ENCODE peak calls at places on chromosomes 12 and 14, in ten cellular contexts. F, C, M, E, U, I, A, H, D and V are unnamed samples.

GRCh38 chr14:35339761-35340406 is 47.7 kb downstream of the PSMA6 start:
- DNase-seq in F (peak), C (no peak), M (no peak), E (no peak), U (no peak), I (no peak), A (no peak), H (no peak), D (no peak), V (no peak)

GRCh38 chr14:31122098-31122611 is 85.4 kb downstream of the HECTD1 start:
- DNase-seq in F (no peak), C (no peak), M (no peak), E (no peak), U (no peak), I (no peak), A (no peak), H (no peak), D (no peak), V (no peak)

GRCh38 chr14:24307575-24308341 is at the start of gene CIDEB:
- DNase-seq in F (peak), C (peak), M (peak), E (no peak), U (no peak), I (peak), A (no peak), H (peak), D (no peak), V (peak)

GRCh38 chr12:107014050-107014449 is 27.1 kb upstream of the MTERF2 start:
- DNase-seq in F (no peak), C (peak), M (peak), E (no peak), U (no peak), I (no peak), A (no peak), H (no peak), D (no peak), V (no peak)

GRCh38 chr14:54702014-54702491 is 135.1 kb downstream of the SAMD4A start:
- DNase-seq in F (no peak), C (no peak), M (no peak), E (no peak), U (no peak), I (no peak), A (no peak), H (no peak), D (no peak), V (no peak)

GRCh38 chr12:131471946-131472732 is 238.8 kb upstream of the SFSWAP start:
- DNase-seq in F (no peak), C (no peak), M (no peak), E (peak), U (no peak), I (no peak), A (no peak), H (no peak), D (no peak), V (no peak)

GRCh38 chr14:98819867-98820206 is 452.2 kb downstream of the BCL11B start:
- DNase-seq in F (no peak), C (peak), M (no peak), E (no peak), U (no peak), I (no peak), A (no peak), H (no peak), D (no peak), V (no peak)

GRCh38 chr14:93991212-93991611 is 5.9 kb upstream of the CCDC197 start:
- DNase-seq in F (no peak), C (no peak), M (no peak), E (no peak), U (no peak), I (no peak), A (no peak), H (no peak), D (no peak), V (no peak)

GRCh38 chr12:53196486-53196885 is 10.6 kb downstream of the ITGB7 start:
- DNase-seq in F (no peak), C (no peak), M (no peak), E (no peak), U (no peak), I (no peak), A (peak), H (no peak), D (no peak), V (no peak)

GRCh38 chr12:53325539-53326061 is 4.2 kb upstream of the AAAS start:
- DNase-seq in F (peak), C (peak), M (peak), E (peak), U (peak), I (peak), A (no peak), H (no peak), D (no peak), V (no peak)

GRCh38 chr14:90871605-90872233 is 55.5 kb upstream of the TTC7B start:
- DNase-seq in F (no peak), C (no peak), M (no peak), E (no peak), U (no peak), I (no peak), A (no peak), H (peak), D (no peak), V (no peak)

GRCh38 chr14:33899723-33900341 is 51.0 kb downstream of the EGLN3 start:
- DNase-seq in F (no peak), C (no peak), M (no peak), E (no peak), U (no peak), I (no peak), A (no peak), H (no peak), D (no peak), V (no peak)

GRCh38 chr12:104056419-104056972 is 6.5 kb upstream of the GLT8D2 start:
- DNase-seq in F (no peak), C (no peak), M (no peak), E (no peak), U (no peak), I (no peak), A (no peak), H (no peak), D (no peak), V (no peak)

GRCh38 chr14:23300687-23301223 is 1.9 kb downstream of the PPP1R3E start:
- DNase-seq in F (peak), C (peak), M (peak), E (peak), U (peak), I (peak), A (no peak), H (peak), D (no peak), V (peak)

DNA sequence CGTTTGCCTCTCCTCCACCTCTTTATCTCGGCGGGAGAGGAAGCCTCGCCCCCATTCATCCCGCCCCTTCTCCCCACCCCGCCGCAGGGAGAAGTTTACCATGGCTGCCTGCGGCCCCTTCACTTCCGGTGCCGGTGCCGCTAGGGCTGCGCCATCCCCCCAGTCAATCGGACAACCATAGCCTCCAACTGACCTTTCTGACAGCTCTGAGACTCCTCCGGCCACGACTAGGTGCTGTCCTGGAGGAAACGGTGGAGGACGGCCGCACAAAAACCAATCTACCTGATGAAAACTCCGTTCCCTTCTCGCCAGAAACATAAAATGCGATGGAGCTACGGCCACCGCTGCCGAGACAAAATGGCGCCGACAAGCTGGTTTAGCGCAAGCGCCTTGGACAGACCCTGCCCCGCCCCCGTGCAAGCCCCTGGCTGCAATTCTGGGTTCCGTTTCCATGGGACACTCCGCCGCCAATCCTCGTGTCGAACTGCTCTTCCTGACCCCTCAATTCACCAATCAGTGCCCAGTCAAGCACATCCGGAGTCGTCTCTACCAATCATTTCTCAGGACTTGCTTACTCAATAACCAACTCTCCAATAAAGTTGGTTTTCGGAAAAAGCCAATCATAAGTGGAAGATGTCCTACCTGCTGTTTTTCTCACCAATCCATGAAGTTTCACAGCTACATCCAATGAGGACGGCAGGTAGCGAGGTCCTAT is 436 bp upstream of the ARID4A start:
- DNase-seq in F (peak), C (peak), M (peak), E (peak), U (peak), I (peak), A (peak), H (peak), D (peak), V (peak)
- TF ChIP-seq POLR2A in F (peak), C (peak), M (peak), E (no peak), U (peak), I (peak), A (peak), H (peak), D (no peak), V (peak)

GRCh38 chr12:49336645-49337584 is at the start of gene C1QL4:
- DNase-seq in F (peak), C (peak), M (peak), E (peak), U (peak), I (peak), A (peak), H (peak), D (no peak), V (peak)

GRCh38 chr12:49335118-49335954 is 1.7 kb downstream of the C1QL4 start:
- DNase-seq in F (no peak), C (no peak), M (no peak), E (no peak), U (no peak), I (no peak), A (no peak), H (no peak), D (no peak), V (no peak)

GRCh38 chr12:49334226-49334625 is 2.8 kb downstream of the C1QL4 start:
- DNase-seq in F (no peak), C (no peak), M (no peak), E (no peak), U (no peak), I (no peak), A (no peak), H (no peak), D (no peak), V (no peak)

GRCh38 chr12:49334681-49335080 is 2.3 kb downstream of the C1QL4 start:
- DNase-seq in F (no peak), C (no peak), M (no peak), E (no peak), U (no peak), I (no peak), A (no peak), H (no peak), D (no peak), V (no peak)

DNA sequence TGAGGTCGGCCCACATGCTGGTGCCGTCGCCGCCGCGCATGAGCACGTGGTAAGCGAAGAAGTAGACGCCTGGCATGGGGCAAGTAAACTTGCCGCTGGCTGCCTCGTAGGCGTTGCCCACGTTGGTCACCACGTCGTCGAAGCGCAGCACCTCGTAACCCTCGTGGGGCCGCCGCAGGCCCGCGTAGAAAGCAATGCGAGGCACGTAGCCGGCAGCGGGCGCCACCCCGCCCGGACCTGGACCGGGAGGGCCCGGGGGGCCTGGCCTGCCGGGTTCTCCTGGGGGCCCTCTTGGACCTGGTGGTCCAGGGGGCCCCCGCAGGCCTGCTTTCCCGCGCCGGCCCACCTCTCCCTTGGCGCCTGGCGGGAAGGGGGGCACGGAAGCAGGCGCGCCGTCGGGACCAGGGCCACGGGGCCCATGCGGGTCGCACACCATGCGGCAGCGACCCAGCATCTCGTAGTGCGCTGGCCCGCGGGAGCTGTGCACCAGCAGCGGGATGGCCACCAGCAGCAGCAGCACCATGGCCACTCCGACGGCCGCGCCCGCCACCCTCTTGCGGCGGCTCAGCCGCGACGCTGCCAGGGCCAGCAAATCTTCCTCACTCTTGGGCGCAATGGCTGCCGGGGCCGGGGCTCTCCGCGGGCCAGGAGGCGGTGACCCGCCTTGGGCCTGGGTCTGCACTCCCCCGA is 888 bp downstream of the C1QL4 start:
- DNase-seq in F (no peak), C (no peak), M (no peak), E (no peak), U (no peak), I (no peak), A (no peak), H (no peak), D (no peak), V (no peak)
- TF ChIP-seq POLR2A in F (no peak), C (no peak), M (no peak), E (no peak), U (no peak), I (no peak), A (no peak), H (no peak), D (no peak), V (no peak)

DNA sequence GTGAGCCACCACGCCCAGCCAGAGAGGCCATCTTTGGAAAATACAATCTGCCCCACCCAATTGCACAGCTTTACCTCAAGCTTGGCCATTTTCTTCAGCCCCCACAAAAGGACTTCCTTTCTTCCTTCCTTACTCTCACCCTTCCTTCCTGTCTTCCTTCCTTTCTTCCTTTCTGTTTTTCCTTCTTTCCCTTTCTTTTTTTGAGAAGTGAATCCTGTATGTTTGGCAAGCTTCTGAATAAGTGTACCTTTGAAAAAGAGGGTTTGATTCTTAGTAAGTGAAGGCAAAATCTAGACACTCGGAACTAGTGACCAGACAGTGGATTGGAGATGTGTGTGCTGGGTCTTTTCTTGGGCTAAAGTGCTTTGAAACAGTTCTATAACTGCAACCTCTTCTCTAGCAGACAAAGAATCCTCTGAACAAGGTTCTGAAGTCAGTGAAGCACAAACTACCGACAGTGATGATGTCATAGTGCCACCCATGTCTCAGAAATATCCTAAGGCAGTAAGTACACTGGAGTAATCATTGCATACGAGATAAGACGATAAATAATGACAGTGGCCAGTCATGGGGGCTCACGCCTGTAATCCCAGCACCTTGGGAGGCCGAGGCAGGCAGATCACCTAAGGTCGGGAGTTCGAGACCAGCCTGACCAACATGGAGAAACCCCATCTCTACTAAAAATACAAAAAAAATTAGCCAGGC is 49.5 kb downstream of the SUPT16H start:
- DNase-seq in F (no peak), C (no peak), M (no peak), E (no peak), U (no peak), I (no peak), A (no peak), H (no peak), D (no peak), V (no peak)
- TF ChIP-seq POLR2A in F (no peak), C (no peak), M (no peak), E (no peak), U (no peak), I (no peak), A (no peak), H (no peak), D (no peak), V (no peak)

DNA sequence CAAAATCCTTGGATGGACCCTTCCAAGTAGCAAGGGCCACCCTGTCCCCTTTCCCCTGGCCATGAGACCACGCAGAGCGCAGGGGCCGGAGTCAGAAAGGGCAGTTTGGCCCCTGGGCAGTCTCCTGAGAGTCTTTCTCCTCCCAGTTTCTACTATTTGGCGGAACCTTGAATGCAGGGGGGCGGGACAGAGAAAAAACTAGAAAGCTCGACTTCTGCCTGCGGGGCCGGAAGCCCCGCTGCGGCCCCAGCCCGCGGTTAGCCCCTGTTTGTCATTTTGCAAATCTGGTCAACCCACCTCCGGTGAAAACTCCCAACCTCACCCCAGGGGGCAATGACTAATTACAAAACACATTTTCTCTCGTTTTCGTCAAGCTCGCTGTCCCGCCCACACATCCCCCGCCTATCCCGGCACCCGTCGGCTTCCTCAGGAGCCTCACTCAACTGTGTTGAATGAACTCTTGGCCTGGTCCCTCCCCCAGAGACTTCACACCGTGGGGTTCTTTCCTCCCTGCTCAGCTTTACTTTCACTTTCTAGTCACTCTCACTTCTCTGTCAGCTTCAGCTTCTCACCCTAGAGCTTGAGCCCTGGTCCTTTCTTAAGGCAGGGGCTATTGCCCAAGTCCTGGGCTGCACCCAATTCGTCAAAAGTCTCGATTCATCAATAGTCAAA is 66.7 kb downstream of the IRF2BPL start:
- DNase-seq in F (peak), C (peak), M (peak), E (peak), U (peak), I (peak), A (peak), H (peak), D (peak), V (peak)
- TF ChIP-seq POLR2A in F (peak), C (no peak), M (no peak), E (no peak), U (no peak), I (no peak), A (no peak), H (no peak), D (no peak), V (no peak)

GRCh38 chr14:105903971-105904370 is 377.6 kb downstream of the TMEM121 start:
- DNase-seq in F (no peak), C (no peak), M (no peak), E (no peak), U (no peak), I (no peak), A (no peak), H (no peak), D (no peak), V (no peak)

GRCh38 chr14:105902131-105902898 is 375.9 kb downstream of the TMEM121 start:
- DNase-seq in F (no peak), C (no peak), M (no peak), E (no peak), U (no peak), I (no peak), A (no peak), H (no peak), D (no peak), V (no peak)

GRCh38 chr14:105907276-105907675 is 380.9 kb downstream of the TMEM121 start:
- DNase-seq in F (no peak), C (no peak), M (no peak), E (no peak), U (no peak), I (no peak), A (no peak), H (no peak), D (no peak), V (no peak)

GRCh38 chr14:105905456-105905855 is 379.1 kb downstream of the TMEM121 start:
- DNase-seq in F (no peak), C (no peak), M (no peak), E (no peak), U (no peak), I (no peak), A (no peak), H (no peak), D (no peak), V (no peak)

GRCh38 chr14:105904379-105904778 is 378.0 kb downstream of the TMEM121 start:
- DNase-seq in F (no peak), C (no peak), M (no peak), E (no peak), U (no peak), I (no peak), A (no peak), H (no peak), D (no peak), V (no peak)
- TF ChIP-seq POLR2A in F (no peak), C (no peak), M (no peak), E (no peak), U (no peak), I (no peak), A (no peak), H (no peak), D (no peak), V (no peak)

DNA sequence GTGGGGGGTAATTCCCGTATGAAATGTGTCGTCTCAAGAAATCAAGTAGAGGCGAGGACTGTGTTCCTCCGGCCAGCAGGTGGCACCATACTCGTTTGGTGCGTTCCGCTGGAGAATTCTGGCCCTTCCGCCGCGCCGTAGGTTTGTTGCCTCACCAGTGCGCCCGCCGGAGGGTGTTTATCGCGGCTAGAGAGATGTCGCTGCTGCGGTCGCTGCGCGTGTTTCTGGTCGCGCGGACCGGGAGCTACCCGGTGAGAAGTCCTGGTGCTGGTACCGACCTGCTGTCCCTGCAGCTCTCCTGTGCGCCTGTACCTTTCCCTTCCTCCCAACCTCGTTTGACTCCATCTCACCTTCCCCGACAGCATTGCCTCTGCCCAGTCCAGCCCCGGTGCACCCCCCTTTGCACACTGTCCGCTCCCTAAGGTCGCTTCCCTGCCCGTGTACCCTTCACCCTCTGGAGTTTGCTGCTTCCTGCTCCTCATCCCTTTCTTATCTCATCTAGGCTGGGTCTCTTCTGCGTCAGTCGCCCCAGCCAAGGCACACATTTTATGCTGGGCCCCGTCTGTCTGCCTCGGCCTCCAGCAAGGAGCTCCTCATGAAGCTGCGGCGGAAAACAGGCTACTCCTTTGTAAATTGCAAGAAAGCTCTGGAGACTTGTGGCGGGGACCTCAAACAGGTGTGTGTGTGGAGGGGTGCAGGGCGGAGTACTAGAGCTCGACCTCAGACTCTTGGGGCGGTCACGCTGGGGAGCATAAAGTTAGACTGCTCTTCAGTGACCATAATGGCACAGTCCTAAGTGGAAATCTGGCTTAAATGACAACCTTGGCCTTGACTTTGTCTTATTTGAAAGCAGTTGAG is at the start of gene TSFM:
- DNase-seq in F (peak), C (peak), M (peak), E (peak), U (peak), I (peak), A (peak), H (peak), D (peak), V (peak)
- TF ChIP-seq POLR2A in F (peak), C (peak), M (peak), E (no peak), U (peak), I (peak), A (peak), H (no peak), D (no peak), V (peak)